ENCODE peak calls at places on chromosome 1, in seven cellular contexts. One of them, this sample, is unnamed.

GRCh38 chr1:38028105-38028591 is 15.6 kb downstream of the UTP11 start:
- DNase-seq in HCT116: no peak
- DNase-seq in natural killer cell: no peak
- DNase-seq in H1: no peak
- DNase-seq in activated CD8-positive, alpha-beta T cell treated with anti-CD3 and anti-CD28 coated beads for 36 hours: peak; percentile 86
- DNase-seq in heart left ventricle: no peak
- DNase-seq in Caco-2: no peak
- DNase-seq in this sample: no peak

GRCh38 chr1:52182874-52183400 is 41.0 kb downstream of the ZFYVE9 start:
- DNase-seq in HCT116: no peak
- DNase-seq in natural killer cell: no peak
- DNase-seq in H1: no peak
- DNase-seq in activated CD8-positive, alpha-beta T cell treated with anti-CD3 and anti-CD28 coated beads for 36 hours: no peak
- DNase-seq in heart left ventricle: no peak
- DNase-seq in Caco-2: no peak
- DNase-seq in this sample: no peak

GRCh38 chr1:196516373-196516772 is 91.9 kb downstream of the KCNT2 start:
- DNase-seq in HCT116: no peak
- DNase-seq in natural killer cell: no peak
- DNase-seq in H1: no peak
- DNase-seq in activated CD8-positive, alpha-beta T cell treated with anti-CD3 and anti-CD28 coated beads for 36 hours: no peak
- DNase-seq in heart left ventricle: no peak
- DNase-seq in Caco-2: no peak
- DNase-seq in this sample: no peak

GRCh38 chr1:70874826-70875225 is 172.8 kb downstream of the PTGER3 start:
- DNase-seq in HCT116: no peak
- DNase-seq in natural killer cell: no peak
- DNase-seq in H1: no peak
- DNase-seq in activated CD8-positive, alpha-beta T cell treated with anti-CD3 and anti-CD28 coated beads for 36 hours: no peak
- DNase-seq in heart left ventricle: no peak
- DNase-seq in Caco-2: no peak
- DNase-seq in this sample: no peak

GRCh38 chr1:54428838-54429513 is 22.8 kb upstream of the SSBP3 start:
- DNase-seq in HCT116: no peak
- DNase-seq in natural killer cell: no peak
- DNase-seq in H1: no peak
- DNase-seq in activated CD8-positive, alpha-beta T cell treated with anti-CD3 and anti-CD28 coated beads for 36 hours: no peak
- DNase-seq in heart left ventricle: no peak
- DNase-seq in Caco-2: peak; percentile 51
- DNase-seq in this sample: no peak

GRCh38 chr1:23559136-23559984 is at the start of gene ID3:
- DNase-seq in HCT116: peak; percentile 86
- DNase-seq in natural killer cell: peak; percentile 92
- DNase-seq in H1: peak; percentile 96
- DNase-seq in activated CD8-positive, alpha-beta T cell treated with anti-CD3 and anti-CD28 coated beads for 36 hours: peak; percentile 98
- DNase-seq in heart left ventricle: peak; percentile 98
- DNase-seq in Caco-2: peak; percentile 92
- DNase-seq in this sample: peak; percentile 98

GRCh38 chr1:20404466-20404865 is 81.5 kb downstream of the CAMK2N1 start:
- DNase-seq in HCT116: no peak
- DNase-seq in natural killer cell: no peak
- DNase-seq in H1: peak; percentile 65
- DNase-seq in activated CD8-positive, alpha-beta T cell treated with anti-CD3 and anti-CD28 coated beads for 36 hours: no peak
- DNase-seq in heart left ventricle: no peak
- DNase-seq in Caco-2: no peak
- DNase-seq in this sample: no peak

GRCh38 chr1:110606784-110607662 is 865 bp upstream of the KCNA2 start:
- DNase-seq in HCT116: no peak
- DNase-seq in natural killer cell: no peak
- DNase-seq in H1: peak; percentile 63
- DNase-seq in activated CD8-positive, alpha-beta T cell treated with anti-CD3 and anti-CD28 coated beads for 36 hours: peak; percentile 31
- DNase-seq in heart left ventricle: peak; percentile 13
- DNase-seq in Caco-2: no peak
- DNase-seq in this sample: no peak

GRCh38 chr1:40986929-40987328 is 7.4 kb downstream of the CTPS1 start:
- DNase-seq in HCT116: no peak
- DNase-seq in natural killer cell: no peak
- DNase-seq in H1: no peak
- DNase-seq in activated CD8-positive, alpha-beta T cell treated with anti-CD3 and anti-CD28 coated beads for 36 hours: no peak
- DNase-seq in heart left ventricle: no peak
- DNase-seq in Caco-2: no peak
- DNase-seq in this sample: no peak

GRCh38 chr1:24769656-24770651 is 24.7 kb downstream of the CLIC4 start:
- DNase-seq in HCT116: no peak
- DNase-seq in natural killer cell: no peak
- DNase-seq in H1: peak; percentile 26
- DNase-seq in activated CD8-positive, alpha-beta T cell treated with anti-CD3 and anti-CD28 coated beads for 36 hours: no peak
- DNase-seq in heart left ventricle: no peak
- DNase-seq in Caco-2: no peak
- DNase-seq in this sample: no peak

DNA sequence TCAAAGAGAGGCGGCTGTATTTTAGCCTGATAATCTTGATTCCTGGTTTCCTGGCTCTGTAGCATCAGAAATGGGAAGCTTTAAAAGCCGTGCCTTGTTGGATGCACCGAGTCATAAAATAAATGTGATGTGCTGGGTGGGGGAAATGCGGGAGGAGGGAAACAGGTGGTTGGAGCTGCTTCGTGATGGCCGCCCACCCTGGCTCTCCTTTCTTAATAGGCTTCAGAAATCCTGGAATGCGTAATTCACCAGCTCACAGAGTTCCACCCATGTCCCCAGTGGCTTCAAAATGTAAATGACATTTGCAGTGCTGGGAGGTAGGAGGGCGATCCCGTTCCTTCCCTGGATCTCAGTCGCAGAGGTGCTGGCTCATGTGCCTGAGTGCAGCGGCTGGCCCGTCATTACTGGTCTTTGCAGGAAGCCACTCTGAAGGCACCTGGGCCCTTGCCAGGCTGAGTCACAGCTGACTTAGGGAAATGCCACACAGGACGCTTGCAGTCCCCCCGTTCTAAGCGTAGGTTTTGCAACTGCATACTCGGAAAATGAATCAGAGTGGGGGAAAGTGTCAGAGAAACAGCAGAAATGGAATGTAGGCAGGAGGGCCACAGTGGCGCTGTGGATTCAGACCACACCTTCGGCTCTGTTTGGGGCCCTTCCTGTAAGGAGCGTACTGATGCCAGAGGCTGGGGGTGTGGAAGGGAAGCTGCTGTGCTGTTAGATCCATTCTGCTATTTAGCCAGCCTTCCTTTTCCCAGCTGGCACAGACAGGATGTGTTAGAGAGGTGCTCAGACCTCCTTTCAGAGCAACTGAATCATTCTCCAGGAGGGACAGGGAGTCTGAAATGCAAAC is 37.6 kb downstream of the GALNT2 start:
- DNase-seq in HCT116: peak; percentile 94
- DNase-seq in natural killer cell: peak; percentile 30
- DNase-seq in H1: no peak
- DNase-seq in activated CD8-positive, alpha-beta T cell treated with anti-CD3 and anti-CD28 coated beads for 36 hours: peak; percentile 97
- DNase-seq in heart left ventricle: peak; percentile 94
- DNase-seq in Caco-2: peak; percentile 73
- DNase-seq in this sample: no peak
- TF ChIP-seq CTCF in HCT116: no peak
- TF ChIP-seq CTCF in natural killer cell: no peak
- TF ChIP-seq CTCF in H1: no peak
- TF ChIP-seq CTCF in activated CD8-positive, alpha-beta T cell treated with anti-CD3 and anti-CD28 coated beads for 36 hours: no peak
- TF ChIP-seq CTCF in heart left ventricle: no peak
- TF ChIP-seq CTCF in Caco-2: no peak
- TF ChIP-seq CTCF in this sample: peak; percentile 22

GRCh38 chr1:15950302-15950701 is 25.6 kb downstream of the ZBTB17 start:
- DNase-seq in HCT116: no peak
- DNase-seq in natural killer cell: no peak
- DNase-seq in H1: no peak
- DNase-seq in activated CD8-positive, alpha-beta T cell treated with anti-CD3 and anti-CD28 coated beads for 36 hours: peak; percentile 89
- DNase-seq in heart left ventricle: no peak
- DNase-seq in Caco-2: no peak
- DNase-seq in this sample: no peak

GRCh38 chr1:15953294-15953771 is 22.6 kb downstream of the ZBTB17 start:
- DNase-seq in HCT116: no peak
- DNase-seq in natural killer cell: no peak
- DNase-seq in H1: no peak
- DNase-seq in activated CD8-positive, alpha-beta T cell treated with anti-CD3 and anti-CD28 coated beads for 36 hours: no peak
- DNase-seq in heart left ventricle: no peak
- DNase-seq in Caco-2: no peak
- DNase-seq in this sample: no peak

GRCh38 chr1:15950763-15951295 is 25.1 kb downstream of the ZBTB17 start:
- DNase-seq in HCT116: no peak
- DNase-seq in natural killer cell: no peak
- DNase-seq in H1: no peak
- DNase-seq in activated CD8-positive, alpha-beta T cell treated with anti-CD3 and anti-CD28 coated beads for 36 hours: peak; percentile 95
- DNase-seq in heart left ventricle: no peak
- DNase-seq in Caco-2: no peak
- DNase-seq in this sample: no peak

GRCh38 chr1:15952317-15953258 is 23.3 kb downstream of the ZBTB17 start:
- DNase-seq in HCT116: peak; percentile 38
- DNase-seq in natural killer cell: no peak
- DNase-seq in H1: no peak
- DNase-seq in activated CD8-positive, alpha-beta T cell treated with anti-CD3 and anti-CD28 coated beads for 36 hours: peak; percentile 51
- DNase-seq in heart left ventricle: no peak
- DNase-seq in Caco-2: no peak
- DNase-seq in this sample: no peak

DNA sequence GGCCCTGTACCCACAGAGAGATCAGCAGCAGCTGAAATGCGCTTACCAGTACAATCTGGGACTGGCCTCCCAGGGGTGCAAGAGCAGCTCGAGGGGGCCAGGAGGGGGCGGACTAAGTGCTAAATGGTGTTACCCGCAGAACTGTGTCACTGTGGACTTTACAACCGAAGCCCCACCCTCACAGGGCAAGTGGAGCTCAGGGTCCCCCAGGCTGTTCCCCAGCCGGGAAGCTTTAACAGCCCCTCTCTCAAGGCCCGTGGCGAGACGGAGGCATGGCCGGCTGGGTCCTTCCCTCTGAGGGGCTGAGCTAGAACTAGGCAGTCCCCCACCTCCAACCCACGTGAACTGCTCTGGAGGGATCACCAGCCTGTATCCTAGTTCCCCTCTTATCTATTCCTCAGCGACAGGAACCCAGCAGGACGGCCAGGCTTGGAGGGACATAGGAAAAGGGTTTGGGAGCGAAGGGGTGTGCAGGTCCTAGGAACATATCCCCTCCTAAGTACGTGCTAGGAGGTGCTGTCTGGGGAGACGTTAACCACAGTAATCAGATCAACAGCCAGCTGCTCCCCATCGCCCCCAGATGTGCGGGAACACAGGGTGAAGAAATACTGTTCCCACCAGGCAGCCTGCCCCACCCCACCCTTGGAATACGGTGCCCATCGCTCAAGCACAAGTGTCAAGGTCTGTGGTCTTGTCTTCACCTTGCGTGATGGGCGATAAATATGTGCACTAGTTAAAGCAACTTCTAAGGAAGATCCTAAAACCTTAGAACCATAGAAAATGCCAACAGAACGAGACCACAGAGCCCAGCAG is 24.4 kb downstream of the ZBTB17 start:
- DNase-seq in HCT116: no peak
- DNase-seq in natural killer cell: no peak
- DNase-seq in H1: peak; percentile 57
- DNase-seq in activated CD8-positive, alpha-beta T cell treated with anti-CD3 and anti-CD28 coated beads for 36 hours: peak; percentile 88
- DNase-seq in heart left ventricle: no peak
- DNase-seq in Caco-2: no peak
- DNase-seq in this sample: no peak
- TF ChIP-seq CTCF in HCT116: no peak
- TF ChIP-seq CTCF in natural killer cell: no peak
- TF ChIP-seq CTCF in H1: no peak
- TF ChIP-seq CTCF in activated CD8-positive, alpha-beta T cell treated with anti-CD3 and anti-CD28 coated beads for 36 hours: no peak
- TF ChIP-seq CTCF in heart left ventricle: no peak
- TF ChIP-seq CTCF in Caco-2: no peak
- TF ChIP-seq CTCF in this sample: no peak

GRCh38 chr1:31712041-31712440 is 8.2 kb upstream of the COL16A1 start:
- DNase-seq in HCT116: no peak
- DNase-seq in natural killer cell: no peak
- DNase-seq in H1: no peak
- DNase-seq in activated CD8-positive, alpha-beta T cell treated with anti-CD3 and anti-CD28 coated beads for 36 hours: no peak
- DNase-seq in heart left ventricle: no peak
- DNase-seq in Caco-2: no peak
- DNase-seq in this sample: no peak

GRCh38 chr1:31715097-31715872 is 11.5 kb upstream of the COL16A1 start:
- DNase-seq in HCT116: peak; percentile 75
- DNase-seq in natural killer cell: no peak
- DNase-seq in H1: peak; percentile 95
- DNase-seq in activated CD8-positive, alpha-beta T cell treated with anti-CD3 and anti-CD28 coated beads for 36 hours: peak; percentile 50
- DNase-seq in heart left ventricle: peak; percentile 97
- DNase-seq in Caco-2: peak; percentile 90
- DNase-seq in this sample: peak; percentile 85

GRCh38 chr1:31712625-31713024 is 8.8 kb upstream of the COL16A1 start:
- DNase-seq in HCT116: no peak
- DNase-seq in natural killer cell: no peak
- DNase-seq in H1: no peak
- DNase-seq in activated CD8-positive, alpha-beta T cell treated with anti-CD3 and anti-CD28 coated beads for 36 hours: no peak
- DNase-seq in heart left ventricle: peak; percentile 53
- DNase-seq in Caco-2: no peak
- DNase-seq in this sample: no peak

GRCh38 chr1:31715873-31716220 is 12.0 kb upstream of the COL16A1 start:
- DNase-seq in HCT116: no peak
- DNase-seq in natural killer cell: no peak
- DNase-seq in H1: no peak
- DNase-seq in activated CD8-positive, alpha-beta T cell treated with anti-CD3 and anti-CD28 coated beads for 36 hours: no peak
- DNase-seq in heart left ventricle: no peak
- DNase-seq in Caco-2: no peak
- DNase-seq in this sample: no peak

GRCh38 chr1:31714442-31715096 is 10.8 kb upstream of the COL16A1 start:
- DNase-seq in HCT116: no peak
- DNase-seq in natural killer cell: no peak
- DNase-seq in H1: peak; percentile 82
- DNase-seq in activated CD8-positive, alpha-beta T cell treated with anti-CD3 and anti-CD28 coated beads for 36 hours: peak; percentile 38
- DNase-seq in heart left ventricle: peak; percentile 82
- DNase-seq in Caco-2: no peak
- DNase-seq in this sample: no peak
- TF ChIP-seq CTCF in HCT116: peak; percentile 70
- TF ChIP-seq CTCF in natural killer cell: no peak
- TF ChIP-seq CTCF in H1: peak; percentile 59
- TF ChIP-seq CTCF in activated CD8-positive, alpha-beta T cell treated with anti-CD3 and anti-CD28 coated beads for 36 hours: peak; percentile 44
- TF ChIP-seq CTCF in heart left ventricle: peak; percentile 66
- TF ChIP-seq CTCF in Caco-2: no peak
- TF ChIP-seq CTCF in this sample: peak; percentile 54

DNA sequence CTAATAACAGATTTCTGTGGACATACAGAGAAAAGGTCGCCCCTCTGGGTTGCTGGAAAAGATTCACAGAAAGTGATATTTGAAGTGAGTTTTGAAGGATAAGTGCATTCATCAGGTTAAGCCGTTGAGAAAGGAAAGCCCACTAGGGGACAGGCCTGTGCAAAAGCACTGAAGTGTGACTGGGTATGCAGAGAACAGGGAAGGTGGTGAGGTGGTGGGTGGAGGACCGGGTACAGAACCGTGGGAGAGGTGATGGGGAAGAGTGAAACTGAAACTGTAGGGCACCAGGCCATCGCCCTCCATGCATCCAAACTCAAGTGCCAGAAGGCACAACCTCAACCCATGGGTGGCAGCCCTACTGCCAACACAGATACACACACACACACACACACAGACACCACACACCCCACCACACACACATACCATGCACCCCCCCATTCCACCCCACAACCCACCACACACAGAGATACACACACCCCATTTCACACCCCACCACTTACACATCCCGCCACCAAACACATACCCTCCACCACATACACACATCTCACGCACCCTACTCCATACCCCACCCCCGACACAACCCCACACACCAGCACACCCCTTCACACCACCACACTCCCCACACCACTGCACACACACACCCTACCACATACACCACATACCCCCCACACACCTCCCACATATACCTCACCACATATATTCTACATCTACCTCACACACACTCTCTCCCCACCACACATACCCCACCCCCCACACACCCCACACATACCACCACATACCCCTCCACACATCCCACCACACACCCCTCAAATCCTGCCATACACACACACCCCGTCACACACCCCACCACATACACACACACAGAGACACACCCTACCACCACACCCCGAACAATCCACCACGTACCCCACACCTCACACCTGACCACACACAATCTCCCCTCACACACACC is 59.0 kb downstream of the TSEN15 start:
- DNase-seq in HCT116: no peak
- DNase-seq in natural killer cell: no peak
- DNase-seq in H1: no peak
- DNase-seq in activated CD8-positive, alpha-beta T cell treated with anti-CD3 and anti-CD28 coated beads for 36 hours: peak; percentile 19
- DNase-seq in heart left ventricle: no peak
- DNase-seq in Caco-2: no peak
- DNase-seq in this sample: no peak
- TF ChIP-seq CTCF in HCT116: no peak
- TF ChIP-seq CTCF in natural killer cell: no peak
- TF ChIP-seq CTCF in H1: peak; percentile 15
- TF ChIP-seq CTCF in activated CD8-positive, alpha-beta T cell treated with anti-CD3 and anti-CD28 coated beads for 36 hours: no peak
- TF ChIP-seq CTCF in heart left ventricle: no peak
- TF ChIP-seq CTCF in Caco-2: no peak
- TF ChIP-seq CTCF in this sample: no peak